ENCODE peak calls at places on chromosomes 13 and 19, in five cellular contexts. K is colonic mucosa, R is AG04450, U is breast epithelium, J is aorta. Q is an unnamed sample.

GRCh38 chr19:3580156-3580955 is 4.9 kb upstream of the GIPC3 start:
- DNase-seq in U (no peak), J (no peak), R (peak; percentile 81), K (no peak), Q (no peak)

GRCh38 chr13:23067129-23067528 is 113.7 kb upstream of the SGCG start:
- DNase-seq in J (no peak), K (no peak), U (no peak), R (no peak), Q (no peak)

GRCh38 chr19:4536798-4537197 is 1.8 kb upstream of the PLIN5 start:
- DNase-seq in R (no peak), K (no peak), J (no peak), U (no peak), Q (no peak)

GRCh38 chr19:29264897-29265296 is 51.9 kb upstream of the UQCRFS1 start:
- DNase-seq in U (no peak), R (no peak), J (no peak), K (no peak), Q (no peak)

GRCh38 chr19:13990085-13990484 is 16.0 kb downstream of the RFX1 start:
- DNase-seq in K (no peak), R (no peak), J (no peak), U (no peak), Q (no peak)

GRCh38 chr13:45492538-45492937 is 27.8 kb downstream of the COG3 start:
- DNase-seq in R (no peak), U (no peak), J (no peak), K (no peak), Q (no peak)

GRCh38 chr19:10518444-10519361 is 1.5 kb upstream of the S1PR5 start:
- DNase-seq in R (no peak), U (no peak), J (no peak), K (no peak), Q (peak; percentile 56)

GRCh38 chr19:11418166-11418517 is 972 bp downstream of the RGL3 start:
- DNase-seq in J (no peak), U (no peak), K (no peak), R (no peak), Q (no peak)

GRCh38 chr13:102799544-102800144 is 725 bp downstream of the BIVM start:
- DNase-seq in U (no peak), J (peak; percentile 85), K (no peak), R (no peak), Q (no peak)

GRCh38 chr19:50266896-50267295 is 62.3 kb downstream of the KCNC3 start:
- DNase-seq in R (no peak), J (no peak), U (no peak), K (peak; percentile 73), Q (no peak)

GRCh38 chr13:46100191-46100877 is 4.5 kb downstream of the CPB2 start:
- DNase-seq in U (no peak), R (no peak), K (no peak), J (no peak), Q (no peak)

GRCh38 chr13:103757361-103757760 is 691.1 kb upstream of the SLC10A2 start:
- DNase-seq in K (no peak), R (no peak), J (no peak), U (no peak), Q (no peak)

GRCh38 chr13:83221256-83221655 is 661.0 kb downstream of the SLITRK1 start:
- DNase-seq in U (no peak), R (no peak), K (no peak), J (no peak), Q (no peak)

GRCh38 chr19:45200614-45201013 is 22.0 kb downstream of the BLOC1S3 start:
- DNase-seq in K (no peak), J (no peak), R (no peak), U (no peak), Q (no peak)

GRCh38 chr13:45206340-45206739 is 5.5 kb upstream of the KCTD4 start:
- DNase-seq in U (no peak), K (no peak), R (peak; percentile 74), J (no peak), Q (no peak)

GRCh38 chr13:76271728-76272232 is 614.4 kb downstream of the KCTD12 start:
- DNase-seq in R (no peak), U (no peak), K (no peak), J (no peak), Q (no peak)

GRCh38 chr19:2546128-2547032 is 70.5 kb downstream of the GADD45B start:
- DNase-seq in R (no peak), J (peak; percentile 95), U (peak; percentile 82), K (peak; percentile 59), Q (no peak)

GRCh38 chr13:19634129-19634740 is 776 bp downstream of the MPHOSPH8 start:
- DNase-seq in K (no peak), U (no peak), J (no peak), R (no peak), Q (no peak)

GRCh38 chr19:1411255-1412191 is 4.1 kb downstream of the DAZAP1 start:
- DNase-seq in J (no peak), U (no peak), K (no peak), R (no peak), Q (peak; percentile 58)

GRCh38 chr13:23740002-23740401 is 149.2 kb downstream of the MIPEP start:
- DNase-seq in R (no peak), U (no peak), J (no peak), K (no peak), Q (no peak)

GRCh38 chr19:1750343-1751021 is 2.8 kb upstream of the ONECUT3 start:
- DNase-seq in R (no peak), J (no peak), K (no peak), U (no peak), Q (no peak)

GRCh38 chr19:291561-292280 is 518 bp upstream of the PLPP2 start:
- DNase-seq in R (no peak), U (peak; percentile 52), K (peak; percentile 34), J (peak; percentile 72), Q (no peak)

GRCh38 chr13:80040219-80040976 is 300.5 kb downstream of the SPRY2 start:
- DNase-seq in U (no peak), J (no peak), K (peak; percentile 24), R (peak; percentile 93), Q (no peak)

GRCh38 chr13:97366172-97366688 is 67.7 kb upstream of the RAP2A start:
- DNase-seq in R (no peak), J (no peak), K (no peak), U (no peak), Q (no peak)

GRCh38 chr19:9986787-9987281 is 23.5 kb downstream of the COL5A3 start:
- DNase-seq in U (no peak), R (no peak), J (no peak), K (no peak), Q (no peak)

GRCh38 chr19:29622191-29623070 is 16.3 kb downstream of the POP4 start:
- DNase-seq in R (no peak), U (no peak), J (no peak), K (no peak), Q (peak; percentile 64)

GRCh38 chr19:34831714-34832113 is 58.7 kb upstream of the ZNF599 start:
- DNase-seq in J (no peak), U (no peak), K (no peak), R (no peak), Q (no peak)

GRCh38 chr13:50404769-50405168 is 389.5 kb downstream of the KCNRG start:
- DNase-seq in J (no peak), R (no peak), U (no peak), K (no peak), Q (no peak)

GRCh38 chr13:50400035-50400726 is 384.9 kb downstream of the KCNRG start:
- DNase-seq in U (no peak), K (no peak), J (no peak), R (no peak), Q (no peak)

GRCh38 chr13:50400930-50401553 is 385.8 kb downstream of the KCNRG start:
- DNase-seq in R (peak; percentile 65), J (no peak), U (no peak), K (no peak), Q (no peak)

GRCh38 chr13:50401721-50402510 is 386.7 kb downstream of the KCNRG start:
- DNase-seq in K (no peak), J (no peak), R (no peak), U (no peak), Q (no peak)

DNA sequence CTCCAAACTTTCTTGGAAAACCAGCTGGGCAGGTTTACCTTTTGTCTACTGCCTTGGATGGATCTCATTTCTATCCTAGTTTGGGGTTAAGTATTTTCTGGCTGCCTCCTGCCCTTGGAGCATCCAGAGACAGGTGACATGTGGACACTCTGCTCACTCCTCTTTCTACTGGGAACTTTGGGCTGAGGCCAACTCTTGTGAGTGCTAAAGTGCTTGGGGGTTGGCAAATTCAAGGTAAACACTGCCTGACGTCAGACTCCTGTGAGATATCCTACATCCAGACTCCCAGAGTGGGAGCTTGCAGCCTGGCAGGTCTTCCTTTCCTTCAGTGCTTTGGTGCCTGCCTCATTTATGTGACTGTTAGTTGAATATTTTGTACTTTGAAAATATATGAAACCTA is 388.1 kb downstream of the KCNRG start:
- DNase-seq in U (peak; percentile 60), R (no peak), J (no peak), K (no peak), Q (no peak)
- H3K4me3 ChIP-seq in U (no peak overlapping the region), R (no peak overlapping the region), J (no peak overlapping the region), K (no peak overlapping the region), Q (no peak overlapping the region)

GRCh38 chr19:39372047-39372802 is 18.7 kb downstream of the PAF1 start:
- DNase-seq in J (peak; percentile 86), U (peak; percentile 68), K (peak; percentile 64), R (peak; percentile 79), Q (no peak)
- H3K27ac ChIP-seq in J (peak overlapping the region; percentile 88), U (peak overlapping the region; percentile 93), K (peak overlapping the region; percentile 85), R (peak overlapping the region; percentile 99), Q (no peak overlapping the region)

GRCh38 chr13:101783554-101783953 is 331.1 kb downstream of the ITGBL1 start:
- DNase-seq in U (no peak), J (no peak), K (no peak), R (no peak), Q (no peak)
- H3K27me3 ChIP-seq in U (no peaks in the 10 kb centered on the region), J (no peaks in the 10 kb centered on the region), K (no peaks in the 10 kb centered on the region), R (no peaks in the 10 kb centered on the region), Q (peaks cover 3% of the 10 kb centered on the region)

DNA sequence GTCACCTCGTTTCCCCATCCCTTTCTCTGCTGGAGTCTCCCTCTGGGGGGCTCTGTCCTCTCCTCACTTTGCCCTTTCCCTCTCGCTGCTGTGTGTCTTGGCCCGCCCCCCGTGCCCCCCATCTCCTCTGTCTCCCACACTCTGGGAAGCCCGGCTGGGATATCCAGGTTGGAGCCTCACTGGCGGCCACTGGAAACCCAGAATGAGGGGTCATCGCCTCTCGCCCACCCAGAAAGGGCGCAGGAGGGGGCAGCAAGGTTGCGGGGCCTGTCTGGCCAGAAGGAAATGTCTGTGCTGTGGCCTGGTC is 15.6 kb downstream of the CCDC97 start:
- DNase-seq in R (no peak), K (no peak), J (no peak), U (no peak), Q (no peak)
- H3K4me3 ChIP-seq in R (peak overlapping the region; percentile 12), K (no peak overlapping the region), J (no peak overlapping the region), U (peak overlapping the region; percentile 44), Q (no peak overlapping the region)

GRCh38 chr13:92806215-92806614 is 420.4 kb upstream of the GPC6 start:
- DNase-seq in U (no peak), J (no peak), R (no peak), K (peak; percentile 20), Q (no peak)

GRCh38 chr13:92804926-92805325 is 421.7 kb upstream of the GPC6 start:
- DNase-seq in J (no peak), R (no peak), K (no peak), U (no peak), Q (no peak)

GRCh38 chr13:92807343-92807742 is 419.3 kb upstream of the GPC6 start:
- DNase-seq in K (no peak), U (no peak), R (no peak), J (no peak), Q (no peak)

GRCh38 chr13:92804346-92804745 is 422.3 kb upstream of the GPC6 start:
- DNase-seq in K (no peak), R (no peak), U (no peak), J (no peak), Q (no peak)

GRCh38 chr13:92805766-92806165 is 420.8 kb upstream of the GPC6 start:
- DNase-seq in J (no peak), R (no peak), K (no peak), U (no peak), Q (no peak)
- H3K27ac ChIP-seq in J (no peak overlapping the region), R (no peak overlapping the region), K (peak overlapping the region; percentile 18), U (peak overlapping the region; percentile 15), Q (no peak overlapping the region)